ENCODE peak calls at places on chromosomes 16 and 17, in four cellular contexts. One of them, this sample, is unnamed.

GRCh38 chr17:40038882-40039513 is 15.2 kb downstream of the MED24 start:
- DNase-seq in CD8-positive, alpha-beta memory T cell: no peak
- DNase-seq in left cardiac atrium: peak
- DNase-seq in HuH-7.5: no peak
- DNase-seq in this sample: peak

GRCh38 chr16:11393861-11394592 is 48.8 kb downstream of the RMI2 start:
- DNase-seq in CD8-positive, alpha-beta memory T cell: no peak
- DNase-seq in left cardiac atrium: no peak
- DNase-seq in HuH-7.5: no peak
- DNase-seq in this sample: no peak

GRCh38 chr17:78197147-78197830 is 10.1 kb downstream of the AFMID start:
- DNase-seq in CD8-positive, alpha-beta memory T cell: no peak
- DNase-seq in left cardiac atrium: no peak
- DNase-seq in HuH-7.5: no peak
- DNase-seq in this sample: no peak

GRCh38 chr17:34384271-34384670 is 21.2 kb upstream of the CCL1 start:
- DNase-seq in CD8-positive, alpha-beta memory T cell: no peak
- DNase-seq in left cardiac atrium: no peak
- DNase-seq in HuH-7.5: no peak
- DNase-seq in this sample: no peak

GRCh38 chr17:10286324-10286723 is 86.5 kb downstream of the MYH13 start:
- DNase-seq in CD8-positive, alpha-beta memory T cell: no peak
- DNase-seq in left cardiac atrium: no peak
- DNase-seq in HuH-7.5: no peak
- DNase-seq in this sample: no peak

GRCh38 chr16:19130852-19131808 is 17.4 kb downstream of the ITPRIPL2 start:
- DNase-seq in CD8-positive, alpha-beta memory T cell: no peak
- DNase-seq in left cardiac atrium: peak
- DNase-seq in HuH-7.5: no peak
- DNase-seq in this sample: no peak

GRCh38 chr16:82096641-82097040 is 61.6 kb downstream of the HSD17B2 start:
- DNase-seq in CD8-positive, alpha-beta memory T cell: no peak
- DNase-seq in left cardiac atrium: no peak
- DNase-seq in HuH-7.5: no peak
- DNase-seq in this sample: no peak

GRCh38 chr17:44906010-44906646 is 6.9 kb upstream of the EFTUD2 start:
- DNase-seq in CD8-positive, alpha-beta memory T cell: no peak
- DNase-seq in left cardiac atrium: no peak
- DNase-seq in HuH-7.5: no peak
- DNase-seq in this sample: no peak

GRCh38 chr17:62110923-62111484 is 45.9 kb upstream of the MED13 start:
- DNase-seq in CD8-positive, alpha-beta memory T cell: no peak
- DNase-seq in left cardiac atrium: no peak
- DNase-seq in HuH-7.5: peak
- DNase-seq in this sample: no peak

GRCh38 chr17:31388770-31389672 is 2.5 kb upstream of the RAB11FIP4 start:
- DNase-seq in CD8-positive, alpha-beta memory T cell: peak
- DNase-seq in left cardiac atrium: no peak
- DNase-seq in HuH-7.5: peak
- DNase-seq in this sample: peak

GRCh38 chr16:19168173-19169080 is at the start of gene SYT17:
- DNase-seq in CD8-positive, alpha-beta memory T cell: no peak
- DNase-seq in left cardiac atrium: peak
- DNase-seq in HuH-7.5: no peak
- DNase-seq in this sample: peak

GRCh38 chr16:8798174-8798527 is 512 bp downstream of the PMM2 start:
- DNase-seq in CD8-positive, alpha-beta memory T cell: peak
- DNase-seq in left cardiac atrium: no peak
- DNase-seq in HuH-7.5: no peak
- DNase-seq in this sample: no peak

GRCh38 chr17:80853076-80853475 is 138.6 kb upstream of the CHMP6 start:
- DNase-seq in CD8-positive, alpha-beta memory T cell: no peak
- DNase-seq in left cardiac atrium: no peak
- DNase-seq in HuH-7.5: no peak
- DNase-seq in this sample: no peak

GRCh38 chr16:4372578-4373355 is 1.1 kb downstream of the VASN start:
- DNase-seq in CD8-positive, alpha-beta memory T cell: no peak
- DNase-seq in left cardiac atrium: peak
- DNase-seq in HuH-7.5: peak
- DNase-seq in this sample: no peak

GRCh38 chr17:45757431-45758218 is 26.5 kb upstream of the CRHR1 start:
- DNase-seq in CD8-positive, alpha-beta memory T cell: no peak
- DNase-seq in left cardiac atrium: no peak
- DNase-seq in HuH-7.5: no peak
- DNase-seq in this sample: no peak

GRCh38 chr17:58344791-58345157 is 7.2 kb downstream of the SUPT4H1 start:
- DNase-seq in CD8-positive, alpha-beta memory T cell: no peak
- DNase-seq in left cardiac atrium: no peak
- DNase-seq in HuH-7.5: no peak
- DNase-seq in this sample: peak